ENCODE peak calls at places on chromosomes 11 and 22, in six cellular contexts. Z is HepG2, M is A549, B is GM12878, J is K562, W is upper lobe of left lung. N is an unnamed sample.

GRCh38 chr22:35257002-35257320 is 332 bp upstream of the HMGXB4 start:
- ATAC-seq in Z (peak; percentile 54), M (peak; percentile 60), B (peak; percentile 26), J (peak; percentile 43), W (no peak), N (no peak)

GRCh38 chr11:73072935-73073481 is 69.1 kb downstream of the FCHSD2 start:
- ATAC-seq in Z (no peak), M (peak; percentile 87), B (peak; percentile 89), J (no peak), W (peak; percentile 87), N (peak; percentile 43)

GRCh38 chr11:73446766-73447165 is 70.6 kb downstream of the RELT start:
- ATAC-seq in Z (no peak), M (no peak), B (no peak), J (no peak), W (no peak), N (no peak)

GRCh38 chr11:111855506-111855905 is 15.9 kb downstream of the ALG9 start:
- ATAC-seq in Z (no peak), M (no peak), B (no peak), J (no peak), W (no peak), N (no peak)

GRCh38 chr11:104206936-104207335 is 43.0 kb upstream of the PDGFD start:
- ATAC-seq in Z (no peak), M (no peak), B (no peak), J (no peak), W (no peak), N (no peak)

GRCh38 chr11:3969200-3969599 is 113.7 kb downstream of the STIM1 start:
- ATAC-seq in Z (no peak), M (no peak), B (no peak), J (no peak), W (no peak), N (no peak)

GRCh38 chr22:50169774-50170341 is 673 bp upstream of the PANX2 start:
- ATAC-seq in Z (no peak), M (peak; percentile 25), B (peak; percentile 10), J (peak; percentile 80), W (no peak), N (peak; percentile 34)

GRCh38 chr11:73258104-73258684 is 13.9 kb upstream of the P2RY6 start:
- ATAC-seq in Z (peak; percentile 40), M (no peak), B (no peak), J (no peak), W (peak; percentile 52), N (no peak)

GRCh38 chr11:57974830-57975229 is 48.9 kb upstream of the OR9Q1 start:
- ATAC-seq in Z (no peak), M (no peak), B (no peak), J (no peak), W (no peak), N (no peak)

GRCh38 chr11:8282621-8283509 is 19.2 kb upstream of the LMO1 start:
- ATAC-seq in Z (no peak), M (no peak), B (no peak), J (peak; percentile 55), W (no peak), N (no peak)

GRCh38 chr22:25700996-25701815 is 40.8 kb upstream of the MYO18B start:
- ATAC-seq in Z (no peak), M (no peak), B (no peak), J (no peak), W (no peak), N (no peak)

GRCh38 chr11:117010808-117011540 is 87.3 kb downstream of the SIK3 start:
- ATAC-seq in Z (no peak), M (peak; percentile 93), B (no peak), J (peak; percentile 41), W (no peak), N (no peak)

GRCh38 chr22:27642104-27642800 is 159.3 kb downstream of the MN1 start:
- ATAC-seq in Z (peak; percentile 43), M (no peak), B (no peak), J (no peak), W (no peak), N (no peak)

GRCh38 chr11:72079776-72080325 is 491 bp downstream of the NUMA1 start:
- ATAC-seq in Z (peak; percentile 5), M (peak; percentile 58), B (peak; percentile 6), J (peak; percentile 53), W (no peak), N (no peak)

GRCh38 chr11:117011541-117011908 is 86.7 kb downstream of the SIK3 start:
- ATAC-seq in Z (no peak), M (peak; percentile 81), B (no peak), J (no peak), W (no peak), N (no peak)

GRCh38 chr22:38435010-38435409 is 20.0 kb downstream of the KCNJ4 start:
- ATAC-seq in Z (no peak), M (no peak), B (no peak), J (peak; percentile 86), W (no peak), N (no peak)

GRCh38 chr11:73623651-73624050 is 22.7 kb upstream of the PLEKHB1 start:
- ATAC-seq in Z (no peak), M (no peak), B (no peak), J (no peak), W (peak; percentile 35), N (no peak)

GRCh38 chr11:83310718-83311117 is 24.6 kb upstream of the CCDC90B start:
- ATAC-seq in Z (no peak), M (no peak), B (no peak), J (no peak), W (no peak), N (no peak)

GRCh38 chr11:123159146-123159857 is 35.7 kb downstream of the CLMP start:
- ATAC-seq in Z (no peak), M (no peak), B (no peak), J (no peak), W (peak; percentile 60), N (peak; percentile 75)

GRCh38 chr11:67295846-67296245 is 6.7 kb downstream of the ANKRD13D start:
- ATAC-seq in Z (no peak), M (no peak), B (no peak), J (no peak), W (no peak), N (no peak)

GRCh38 chr11:29781268-29781667 is 235.6 kb downstream of the KCNA4 start:
- ATAC-seq in Z (no peak), M (no peak), B (no peak), J (no peak), W (no peak), N (no peak)

GRCh38 chr11:96293583-96293982 is 49.4 kb downstream of the MAML2 start:
- ATAC-seq in Z (no peak), M (no peak), B (peak; percentile 91), J (no peak), W (no peak), N (no peak)

GRCh38 chr11:78938036-78938435 is 363.4 kb upstream of the NARS2 start:
- ATAC-seq in Z (no peak), M (no peak), B (no peak), J (no peak), W (no peak), N (no peak)

GRCh38 chr11:2393941-2394817 is 6.4 kb upstream of the TSSC4 start:
- ATAC-seq in Z (no peak), M (no peak), B (peak; percentile 12), J (no peak), W (no peak), N (no peak)

GRCh38 chr22:36351921-36352774 is 35.6 kb downstream of the MYH9 start:
- ATAC-seq in Z (peak; percentile 89), M (peak; percentile 51), B (no peak), J (no peak), W (peak; percentile 80), N (peak; percentile 23)
- TF ChIP-seq POLR2A in Z (peak; percentile 53), M (peak; percentile 21), B (no peak), J (no peak), W (no peak), N (peak; percentile 9)

DNA sequence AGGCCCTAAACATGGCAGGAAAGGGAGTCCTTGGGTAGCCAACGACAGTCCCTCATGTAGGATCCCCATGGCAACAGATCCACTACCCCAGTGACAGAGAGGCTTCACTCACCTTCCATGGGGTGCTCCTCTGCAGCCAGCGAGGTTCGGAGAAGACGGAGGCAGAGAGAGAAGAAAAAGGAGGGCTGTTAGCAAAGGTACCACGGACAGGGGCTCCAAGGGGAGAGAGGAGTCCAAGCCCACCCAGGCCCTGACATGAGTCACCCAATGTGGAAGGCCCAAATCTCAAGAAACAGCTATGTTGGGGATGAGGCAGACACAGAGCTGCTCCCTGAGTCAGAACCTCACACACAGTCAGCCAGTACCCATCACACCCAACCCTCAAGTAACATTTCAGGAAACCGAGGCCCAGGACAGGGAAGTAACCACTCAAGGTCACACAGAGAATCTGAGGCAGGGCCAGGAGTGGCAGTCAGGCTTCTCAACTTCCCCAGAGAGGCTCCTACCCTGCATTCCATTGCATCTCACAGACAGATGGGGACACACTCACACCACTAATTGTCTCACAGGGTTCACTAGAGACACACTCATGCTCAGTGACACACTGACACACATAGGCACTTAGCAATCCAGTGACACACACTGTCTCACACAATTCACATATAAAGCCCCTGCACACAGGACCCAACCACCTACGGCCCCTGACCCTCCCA is 25.2 kb downstream of the NRXN2 start:
- ATAC-seq in Z (no peak), M (no peak), B (no peak), J (no peak), W (no peak), N (no peak)
- TF ChIP-seq EP300 in Z (no peak), M (no peak), B (no peak), J (no peak), W (no peak), N (no peak)

DNA sequence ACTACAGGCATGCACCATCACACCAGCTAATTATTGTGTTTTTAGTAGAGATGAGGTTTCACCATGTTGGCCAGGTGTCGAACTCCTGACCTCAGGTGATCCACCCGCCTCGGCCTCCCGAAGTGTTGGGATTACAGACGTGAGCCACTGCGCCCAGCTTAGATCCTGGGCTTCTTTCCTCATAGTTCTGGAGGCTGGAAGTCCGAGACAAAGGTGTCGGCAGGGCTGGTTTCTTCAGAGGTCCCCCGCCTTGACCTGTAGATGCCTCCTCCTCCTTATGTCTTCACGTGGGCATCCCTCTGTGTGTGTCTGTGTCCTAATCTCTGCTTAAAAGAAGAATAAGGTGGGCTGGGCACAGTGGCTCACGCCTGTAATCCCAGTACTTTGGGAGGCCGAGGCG is 44.2 kb upstream of the FBLN1 start:
- ATAC-seq in Z (no peak), M (no peak), B (no peak), J (no peak), W (no peak), N (no peak)
- H3K4me3 ChIP-seq in Z (no peak overlapping the region), M (no peak overlapping the region), B (no peak overlapping the region), J (no peak overlapping the region), W (no peak overlapping the region), N (no peak overlapping the region)

GRCh38 chr11:119916568-119916967 is 187.6 kb upstream of the NECTIN1 start:
- ATAC-seq in Z (no peak), M (no peak), B (no peak), J (no peak), W (no peak), N (no peak)

GRCh38 chr11:119919656-119920055 is 190.7 kb upstream of the NECTIN1 start:
- ATAC-seq in Z (no peak), M (no peak), B (no peak), J (no peak), W (no peak), N (no peak)

GRCh38 chr11:119920666-119921065 is 191.7 kb upstream of the NECTIN1 start:
- ATAC-seq in Z (no peak), M (no peak), B (no peak), J (no peak), W (no peak), N (no peak)

GRCh38 chr11:119918356-119918755 is 189.4 kb upstream of the NECTIN1 start:
- ATAC-seq in Z (no peak), M (no peak), B (no peak), J (no peak), W (no peak), N (no peak)

GRCh38 chr11:119921571-119921970 is 192.6 kb upstream of the NECTIN1 start:
- ATAC-seq in Z (no peak), M (no peak), B (no peak), J (no peak), W (no peak), N (no peak)
- TF ChIP-seq POLR2A in Z (no peak), M (no peak), B (no peak), J (no peak), W (no peak), N (no peak)